ENCODE peak calls at places on chromosomes 5 and 9, in seven cellular contexts. B is MM.1S, P is GM23248, O is PC-3, V is OCI-LY7, L is HCT116, W is hepatocyte. S is an unnamed sample. For H3K79me2, the result is how much of the 10 kb centered on the place peaks cover.

GRCh38 chr5:150734579-150735384 is 24.0 kb downstream of the DCTN4 start:
- DNase-seq in L (no peak), P (no peak), V (peak), W (no peak), O (peak), B (no peak), S (no peak)

GRCh38 chr9:13576101-13576500 is 296.6 kb upstream of the MPDZ start:
- DNase-seq in O (no peak), L (no peak), W (no peak), B (no peak), V (no peak), P (no peak), S (no peak)

GRCh38 chr9:108535526-108535925 is 320.3 kb downstream of the ACTL7B start:
- DNase-seq in L (no peak), P (no peak), O (no peak), W (no peak), B (peak), V (peak), S (peak)

GRCh38 chr5:138352722-138353549 is 451 bp downstream of the KDM3B start:
- DNase-seq in V (peak), P (peak), O (peak), L (no peak), W (peak), B (peak), S (peak)

GRCh38 chr5:154213592-154213991 is 23.1 kb downstream of the GALNT10 start:
- DNase-seq in V (no peak), B (no peak), P (no peak), L (no peak), O (no peak), W (no peak), S (no peak)

GRCh38 chr5:575636-576035 is 36.5 kb upstream of the CEP72 start:
- DNase-seq in O (no peak), V (no peak), W (no peak), L (no peak), B (no peak), P (no peak), S (no peak)

GRCh38 chr9:126612329-126612812 is 1.4 kb upstream of the LMX1B start:
- DNase-seq in W (no peak), L (no peak), B (no peak), O (no peak), V (no peak), P (no peak), S (peak)

GRCh38 chr5:82349651-82350050 is 71.5 kb upstream of the RPS23 start:
- DNase-seq in L (no peak), O (peak), W (peak), V (peak), B (peak), P (peak), S (peak)

GRCh38 chr5:370959-371810 is 49.7 kb downstream of the AHRR start:
- DNase-seq in W (no peak), O (no peak), P (peak), V (no peak), L (no peak), B (no peak), S (no peak)

GRCh38 chr9:34513567-34514214 is 9.1 kb downstream of the ENHO start:
- DNase-seq in B (no peak), P (peak), V (peak), W (peak), L (no peak), O (peak), S (peak)

GRCh38 chr5:22465177-22465576 is 388.0 kb downstream of the CDH12 start:
- DNase-seq in P (no peak), V (no peak), W (no peak), B (no peak), L (no peak), O (peak), S (no peak)

GRCh38 chr5:125597338-125597737 is 825.9 kb upstream of the GRAMD2B start:
- DNase-seq in L (no peak), V (no peak), O (no peak), B (no peak), P (peak), W (no peak), S (no peak)

GRCh38 chr9:133238272-133238850 is 29.3 kb upstream of the OBP2B start:
- DNase-seq in O (no peak), W (peak), V (no peak), P (peak), B (no peak), L (peak), S (peak)

GRCh38 chr9:76897804-76898525 is 7.9 kb downstream of the PRUNE2 start:
- DNase-seq in O (no peak), W (no peak), V (no peak), B (no peak), L (no peak), P (no peak), S (no peak)

GRCh38 chr5:73232266-73233041 is 59.5 kb downstream of the TMEM174 start:
- DNase-seq in V (no peak), B (no peak), O (no peak), P (peak), W (no peak), L (no peak), S (peak)

GRCh38 chr5:166772770-166773169 is 1518.7 kb upstream of the WWC1 start:
- DNase-seq in B (no peak), O (peak), V (no peak), P (peak), W (no peak), L (no peak), S (no peak)

GRCh38 chr5:146816775-146817387 is 61.7 kb downstream of the PPP2R2B start:
- DNase-seq in B (no peak), L (no peak), P (no peak), W (no peak), V (no peak), O (no peak), S (no peak)

GRCh38 chr5:69167488-69167845 is 517 bp downstream of the CCNB1 start:
- DNase-seq in V (peak), O (no peak), L (no peak), B (peak), P (peak), W (peak), S (peak)

GRCh38 chr5:36298546-36298945 is 3.2 kb downstream of the RANBP3L start:
- DNase-seq in B (no peak), O (no peak), P (peak), L (no peak), W (no peak), V (no peak), S (no peak)

GRCh38 chr5:173888473-173889135 is 455 bp downstream of the CPEB4 start:
- DNase-seq in W (no peak), O (peak), L (no peak), B (no peak), P (peak), V (no peak), S (peak)

GRCh38 chr9:23790341-23791260 is 35.4 kb downstream of the ELAVL2 start:
- DNase-seq in W (no peak), B (no peak), V (no peak), P (no peak), L (no peak), O (no peak), S (no peak)

GRCh38 chr9:74724317-74724716 is 163.4 kb downstream of the TRPM6 start:
- DNase-seq in W (peak), V (no peak), L (no peak), P (no peak), B (no peak), O (no peak), S (no peak)

GRCh38 chr5:163889369-163889768 is 383.9 kb downstream of the MAT2B start:
- DNase-seq in L (no peak), W (no peak), V (no peak), B (no peak), P (peak), O (no peak), S (no peak)

GRCh38 chr5:9479981-9480380 is 65.9 kb downstream of the SEMA5A start:
- DNase-seq in V (no peak), O (no peak), W (no peak), L (no peak), B (no peak), P (peak), S (no peak)

GRCh38 chr9:82829818-82830217 is 233.1 kb downstream of the RASEF start:
- DNase-seq in O (peak), P (no peak), L (no peak), W (no peak), B (no peak), V (no peak), S (no peak)

GRCh38 chr5:31036407-31036806 is 157.1 kb upstream of the CDH6 start:
- DNase-seq in W (no peak), V (no peak), P (peak), B (no peak), O (peak), L (no peak), S (no peak)

GRCh38 chr9:94829380-94830070 is 103.0 kb downstream of the AOPEP start:
- DNase-seq in O (no peak), L (no peak), B (no peak), P (no peak), V (no peak), W (no peak), S (no peak)

GRCh38 chr5:178542455-178542854 is 47.7 kb downstream of the COL23A1 start:
- DNase-seq in O (no peak), B (no peak), W (peak), L (no peak), P (no peak), V (no peak), S (no peak)

GRCh38 chr9:99387416-99387815 is 165.3 kb downstream of the SEC61B start:
- DNase-seq in L (no peak), V (no peak), W (no peak), O (no peak), B (no peak), P (no peak), S (no peak)

GRCh38 chr9:122095010-122095767 is 2.1 kb upstream of the TTLL11 start:
- DNase-seq in L (peak), O (peak), W (peak), V (peak), B (peak), P (peak), S (peak)

GRCh38 chr5:133075572-133076536 is 24.0 kb downstream of the HSPA4 start:
- DNase-seq in P (no peak), W (peak), B (no peak), V (no peak), O (no peak), L (no peak), S (no peak)

GRCh38 chr9:22158983-22159382 is 149.9 kb upstream of the CDKN2B start:
- DNase-seq in O (peak), B (no peak), L (peak), V (no peak), P (peak), W (peak), S (no peak)

GRCh38 chr9:6034954-6035353 is 19.5 kb upstream of the RANBP6 start:
- DNase-seq in L (no peak), P (peak), W (no peak), B (no peak), V (no peak), O (peak), S (no peak)

GRCh38 chr9:134655101-134655500 is 13.5 kb downstream of the COL5A1 start:
- DNase-seq in W (no peak), O (no peak), V (no peak), P (no peak), B (no peak), L (no peak), S (no peak)

GRCh38 chr9:134653259-134654009 is 11.8 kb downstream of the COL5A1 start:
- DNase-seq in W (no peak), V (no peak), L (no peak), P (no peak), B (no peak), O (no peak), S (no peak)

GRCh38 chr9:134656334-134657034 is 14.9 kb downstream of the COL5A1 start:
- DNase-seq in W (no peak), O (peak), P (peak), L (peak), V (peak), B (no peak), S (no peak)

GRCh38 chr9:134657666-134658377 is 16.2 kb downstream of the COL5A1 start:
- DNase-seq in B (no peak), V (no peak), P (no peak), L (no peak), O (no peak), W (no peak), S (no peak)

DNA sequence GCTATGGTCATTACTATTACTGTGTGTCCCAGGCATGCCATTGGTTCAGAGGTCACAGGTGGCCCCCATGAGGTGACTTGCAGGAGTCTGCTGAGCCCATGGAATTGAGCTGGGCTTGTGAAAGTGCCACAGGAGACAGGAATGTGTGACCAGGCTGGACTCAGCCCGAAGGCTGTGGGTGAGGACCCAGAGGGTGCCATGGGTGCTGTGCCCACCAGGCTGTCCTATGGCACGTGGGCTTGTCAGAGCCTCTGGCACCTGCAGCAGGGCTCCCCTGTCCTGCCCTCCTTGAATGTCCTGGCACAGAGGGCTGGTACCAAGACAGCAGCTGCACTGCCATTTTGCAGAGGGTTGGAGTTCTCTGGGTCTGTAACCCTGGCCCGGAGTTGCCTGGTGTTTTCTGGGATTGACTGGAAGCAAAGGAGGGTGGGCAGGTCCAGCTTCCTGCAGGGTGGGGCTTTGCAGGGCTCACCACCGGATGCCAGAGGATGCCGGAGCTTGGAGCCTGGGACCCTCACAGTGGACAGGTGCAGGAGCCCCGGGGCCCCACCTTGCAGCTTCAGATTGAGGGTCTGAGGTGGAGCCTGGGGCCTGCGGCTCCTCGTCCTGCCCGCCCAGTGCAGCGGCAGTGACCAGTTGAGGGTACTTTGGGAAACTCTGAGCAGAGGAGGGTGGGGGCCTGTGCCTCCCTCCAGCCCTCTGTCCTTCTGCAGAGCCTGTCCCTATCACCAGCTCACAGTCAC is 14.2 kb downstream of the COL5A1 start:
- DNase-seq in B (no peak), W (no peak), P (no peak), O (no peak), L (no peak), V (no peak), S (no peak)
- TF ChIP-seq EZH2phosphoT487 in B (no peak), W (no peak), P (no peak), O (no peak), L (no peak), V (no peak), S (no peak)

GRCh38 chr5:135951257-135951656 is 3.5 kb downstream of the LECT2 start:
- DNase-seq in P (no peak), W (peak), B (no peak), L (no peak), V (no peak), O (no peak), S (no peak)
- H3K4me3 ChIP-seq in P (no peak), W (no peak), B (no peak), L (no peak), V (no peak), O (no peak), S (no peak)

GRCh38 chr5:14849516-14850294 is 21.9 kb downstream of the ANKH start:
- DNase-seq in L (no peak), B (no peak), O (peak), P (no peak), W (no peak), V (no peak), S (no peak)
- H3K79me2 ChIP-seq in L (under half), B (under half), O (under half), P (under half), W (under half), V (under half), S (under half)

GRCh38 chr5:112752335-112752734 is 14.7 kb downstream of the APC start:
- DNase-seq in V (no peak), O (no peak), P (no peak), B (no peak), L (no peak), W (no peak), S (no peak)

GRCh38 chr5:112758676-112759075 is 21.0 kb downstream of the APC start:
- DNase-seq in B (no peak), W (no peak), V (no peak), O (peak), L (no peak), P (no peak), S (no peak)

GRCh38 chr5:112755703-112756102 is 18.0 kb downstream of the APC start:
- DNase-seq in L (no peak), W (no peak), B (no peak), O (no peak), P (no peak), V (no peak), S (no peak)

GRCh38 chr5:112762113-112762810 is 24.6 kb downstream of the APC start:
- DNase-seq in B (no peak), W (no peak), O (peak), L (no peak), V (no peak), P (peak), S (no peak)

GRCh38 chr5:112757468-112758208 is 20.0 kb downstream of the APC start:
- DNase-seq in V (peak), O (peak), L (peak), P (peak), W (peak), B (peak), S (peak)
- TF ChIP-seq EZH2phosphoT487 in V (no peak), O (no peak), L (no peak), P (no peak), W (no peak), B (no peak), S (no peak)

GRCh38 chr5:79190235-79190529 is 45.7 kb upstream of the JMY start:
- DNase-seq in W (no peak), L (no peak), O (no peak), P (no peak), V (no peak), B (no peak), S (no peak)
- H3K4me3 ChIP-seq in W (no peak), L (no peak), O (no peak), P (no peak), V (no peak), B (no peak), S (no peak)

DNA sequence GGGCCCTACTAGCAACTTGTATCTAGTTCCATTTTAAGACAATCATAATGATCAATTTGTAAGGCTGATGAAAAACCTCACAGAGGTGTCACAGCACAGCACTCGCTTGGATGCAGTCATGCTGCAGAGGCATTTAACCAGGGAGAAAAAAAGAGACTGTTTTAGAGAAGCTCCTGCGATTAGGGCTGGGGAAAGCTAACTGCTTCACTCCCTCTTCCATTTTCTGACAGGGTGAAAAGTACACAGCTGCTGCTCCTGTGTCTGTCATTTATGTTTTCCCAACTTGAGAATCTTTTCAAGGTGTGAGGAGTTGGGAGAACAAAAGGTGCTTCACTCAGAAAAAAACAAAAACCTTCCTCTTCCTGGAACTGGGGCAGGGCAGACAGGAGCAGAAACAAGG is 106.3 kb downstream of the CDK5RAP2 start:
- DNase-seq in B (no peak), P (peak), W (no peak), O (no peak), V (no peak), L (no peak), S (no peak)
- H3K79me2 ChIP-seq in B (under half), P (under half), W (under half), O (under half), V (under half), L (under half), S (under half)

DNA sequence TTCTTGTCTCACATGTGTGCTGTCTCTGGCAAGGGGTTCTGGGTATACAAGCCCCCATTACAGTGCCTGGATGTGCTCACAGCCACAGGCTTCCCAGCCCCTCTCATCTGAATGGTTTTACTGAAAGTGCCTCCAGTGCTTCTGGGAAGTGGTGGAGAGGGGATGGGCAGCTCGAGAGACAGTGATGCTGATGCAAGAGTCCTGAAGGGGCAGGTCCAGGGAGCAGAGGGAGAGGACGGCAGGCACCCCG is 93.5 kb downstream of the PHF2 start:
- DNase-seq in O (no peak), L (no peak), W (no peak), V (no peak), P (peak), B (no peak), S (no peak)
- TF ChIP-seq EZH2phosphoT487 in O (no peak), L (no peak), W (no peak), V (no peak), P (no peak), B (no peak), S (no peak)

S was measured in neural progenitor cell.